ENCODE peak calls at places on chromosomes 4 and X, in ten cellular contexts. F, P, X, O, J, D, R, I, G and T are unnamed samples.
A peak's percentile ranks its signal among the peaks of the same experiment; 100 is the strongest.

GRCh38 chr4:61231421-61231820 is 31.3 kb downstream of the ADGRL3 start:
- DNase-seq in J (no peak), D (no peak), G (no peak), P (no peak), I (no peak), O (no peak), F (no peak), X (no peak), R (no peak), T (no peak)

GRCh38 chr4:137203601-137204000 is 328.7 kb downstream of the PCDH18 start:
- DNase-seq in R (no peak), F (no peak), I (no peak), G (no peak), J (no peak), D (peak; percentile 26), O (no peak), P (no peak), X (no peak), T (no peak)

GRCh38 chr4:244471-244870 is 60.8 kb downstream of the ZNF732 start:
- DNase-seq in G (peak; percentile 32), O (peak; percentile 66), R (peak; percentile 59), F (no peak), X (peak; percentile 0), J (no peak), I (peak; percentile 20), P (peak; percentile 14), D (peak; percentile 13), T (peak; percentile 6)

GRCh38 chr4:176077561-176077960 is 11.9 kb downstream of the WDR17 start:
- DNase-seq in J (no peak), I (no peak), P (no peak), F (no peak), X (no peak), D (no peak), R (no peak), G (no peak), O (no peak), T (no peak)

GRCh38 chrX:100076031-100076430 is 334.0 kb downstream of the PCDH19 start:
- DNase-seq in D (no peak), J (no peak), I (no peak), F (no peak), O (no peak), R (no peak), X (no peak), G (no peak), P (no peak), T (no peak)

GRCh38 chrX:97909245-97909644 is 1025.5 kb downstream of the RPA4 start:
- DNase-seq in X (no peak), I (no peak), F (no peak), O (no peak), D (no peak), J (no peak), R (no peak), G (no peak), P (no peak), T (no peak)

GRCh38 chr4:115121351-115122043 is 8.1 kb upstream of the NDST4 start:
- DNase-seq in R (no peak), D (no peak), X (no peak), P (no peak), F (no peak), G (no peak), I (no peak), O (no peak), J (no peak), T (no peak)

GRCh38 chrX:24395775-24396174 is 35.3 kb downstream of the SUPT20HL1 start:
- DNase-seq in R (peak; percentile 16), J (no peak), I (peak; percentile 10), P (peak; percentile 44), G (peak; percentile 47), X (peak; percentile 55), O (peak; percentile 39), D (peak; percentile 82), F (peak; percentile 67), T (peak; percentile 76)

GRCh38 chrX:7093305-7093704 is 54.2 kb upstream of the STS start:
- DNase-seq in X (no peak), I (no peak), J (no peak), G (no peak), R (no peak), D (no peak), O (no peak), F (no peak), P (no peak), T (no peak)

GRCh38 chrX:132676561-132677186 is 187.8 kb upstream of the MBNL3 start:
- DNase-seq in G (no peak), O (no peak), D (no peak), R (no peak), P (peak; percentile 8), X (peak; percentile 22), F (no peak), I (no peak), J (no peak), T (no peak)

GRCh38 chr4:185562531-185562930 is 27.2 kb upstream of the PDLIM3 start:
- DNase-seq in F (no peak), X (no peak), G (no peak), D (no peak), O (no peak), I (no peak), J (no peak), P (no peak), R (no peak), T (no peak)

GRCh38 chr4:148057425-148058020 is 325.6 kb downstream of the ARHGAP10 start:
- DNase-seq in X (no peak), D (no peak), O (no peak), J (no peak), R (no peak), P (no peak), F (no peak), I (no peak), G (no peak), T (no peak)

GRCh38 chrX:142054094-142054493 is 150.4 kb downstream of the MAGEC1 start:
- DNase-seq in R (no peak), O (no peak), F (no peak), G (no peak), I (no peak), P (no peak), J (no peak), X (no peak), D (no peak), T (no peak)

GRCh38 chr4:3822230-3822947 is 56.2 kb downstream of the ADRA2C start:
- DNase-seq in R (no peak), G (no peak), J (no peak), O (no peak), I (no peak), D (peak; percentile 5), X (no peak), P (no peak), F (no peak), T (no peak)

GRCh38 chrX:129613596-129613995 is 41.2 kb downstream of the APLN start:
- DNase-seq in R (no peak), J (no peak), X (no peak), G (no peak), D (no peak), P (no peak), O (no peak), I (no peak), F (no peak), T (no peak)

GRCh38 chrX:19237919-19238318 is 105.8 kb upstream of the PDHA1 start:
- DNase-seq in F (no peak), I (no peak), G (no peak), O (no peak), R (no peak), D (no peak), X (no peak), J (no peak), P (no peak), T (no peak)

GRCh38 chrX:66863721-66864120 is 224.8 kb upstream of the EDA2R start:
- DNase-seq in I (no peak), J (no peak), P (no peak), F (no peak), O (no peak), G (no peak), D (no peak), X (no peak), R (no peak), T (no peak)

GRCh38 chr4:116005037-116005805 is 891.8 kb upstream of the NDST4 start:
- DNase-seq in O (no peak), G (no peak), F (no peak), X (no peak), R (no peak), I (no peak), D (no peak), P (no peak), J (no peak), T (peak; percentile 31)

GRCh38 chr4:150038335-150039076 is 39.7 kb upstream of the DCLK2 start:
- DNase-seq in P (no peak), O (no peak), J (no peak), F (no peak), I (no peak), X (no peak), R (no peak), D (no peak), G (no peak), T (no peak)

GRCh38 chr4:168540086-168540864 is 43.4 kb downstream of the PALLD start:
- DNase-seq in J (no peak), D (peak; percentile 31), I (no peak), R (no peak), X (no peak), O (peak; percentile 30), F (no peak), G (no peak), P (no peak), T (peak; percentile 75)

GRCh38 chr4:71268156-71268555 is 70.7 kb upstream of the SLC4A4 start:
- DNase-seq in P (no peak), R (no peak), O (no peak), G (no peak), F (no peak), I (no peak), X (peak; percentile 7), D (no peak), J (no peak), T (no peak)

GRCh38 chr4:174714393-174715211 is 114.4 kb downstream of the GLRA3 start:
- DNase-seq in D (peak; percentile 74), F (no peak), G (peak; percentile 26), P (no peak), I (no peak), O (peak; percentile 23), X (peak; percentile 8), J (no peak), R (peak; percentile 53), T (peak; percentile 50)

GRCh38 chrX:153873282-153874090 is 12.5 kb downstream of the L1CAM start:
- DNase-seq in D (no peak), F (no peak), G (no peak), P (no peak), O (no peak), R (no peak), X (no peak), I (no peak), J (no peak), T (no peak)

GRCh38 chrX:153944140-153944799 is at the start of gene RENBP:
- DNase-seq in F (no peak), J (no peak), X (no peak), O (peak; percentile 62), D (no peak), R (peak; percentile 57), G (peak; percentile 39), P (no peak), I (no peak), T (no peak)

GRCh38 chr4:86895692-86896488 is 3.7 kb upstream of the C4orf36 start:
- DNase-seq in G (no peak), I (no peak), F (no peak), D (peak; percentile 84), R (no peak), P (peak; percentile 13), X (peak; percentile 76), J (no peak), O (no peak), T (peak; percentile 63)